ENCODE peak calls at places on chromosomes 4 and X, in four cellular contexts. C is CD4-positive, alpha-beta T cell; V is GM23248; W is frontal cortex. R is an unnamed sample.

GRCh38 chr4:40648742-40649281 is 19.1 kb upstream of the RBM47 start:
- DNase-seq in C (no peak), V (no peak), W (no peak), R (no peak)

GRCh38 chr4:39502034-39502658 is 25.1 kb downstream of the UGDH start:
- DNase-seq in C (no peak), V (peak; percentile 92), W (no peak), R (no peak)

GRCh38 chrX:10117864-10118377 is 38.9 kb upstream of the CLCN4 start:
- DNase-seq in C (no peak), V (no peak), W (no peak), R (no peak)

GRCh38 chrX:57929373-57929772 is 19.1 kb upstream of the ZXDA start:
- DNase-seq in C (no peak), V (peak; percentile 45), W (peak; percentile 11), R (peak; percentile 18)

GRCh38 chr4:66769436-66769835 is 775.9 kb downstream of the CENPC start:
- DNase-seq in C (no peak), V (no peak), W (no peak), R (no peak)

GRCh38 chr4:152689615-152690501 is 10.1 kb upstream of the TMEM154 start:
- DNase-seq in C (no peak), V (no peak), W (no peak), R (no peak)

GRCh38 chr4:182427530-182427929 is 184.3 kb downstream of the TENM3 start:
- DNase-seq in C (no peak), V (peak; percentile 2), W (no peak), R (no peak)

GRCh38 chr4:97627785-97628184 is 515.5 kb downstream of the STPG2 start:
- DNase-seq in C (no peak), V (no peak), W (no peak), R (peak; percentile 74)

GRCh38 chr4:76659103-76659490 is 224.1 kb downstream of the SHROOM3 start:
- DNase-seq in C (no peak), V (no peak), W (no peak), R (no peak)

GRCh38 chrX:110415440-110416167 is 57.0 kb downstream of the RTL9 start:
- DNase-seq in C (no peak), V (peak; percentile 71), W (no peak), R (no peak)